ENCODE peak calls at places on chromosomes 7 and 10, in six cellular contexts. One of them, this sample, is unnamed.

GRCh38 chr10:111392159-111392558 is 315.3 kb downstream of the ADRA2A start:
- DNase-seq in neural progenitor cell: no peak
- DNase-seq in GM13977: no peak
- DNase-seq in ascending aorta: no peak
- DNase-seq in GM12865: no peak
- DNase-seq in AG09309: peak
- DNase-seq in this sample: no peak

GRCh38 chr10:132002004-132002403 is 20.3 kb upstream of the BNIP3 start:
- DNase-seq in neural progenitor cell: no peak
- DNase-seq in GM13977: no peak
- DNase-seq in ascending aorta: no peak
- DNase-seq in GM12865: no peak
- DNase-seq in AG09309: no peak
- DNase-seq in this sample: no peak

GRCh38 chr10:73899401-73899780 is 11.5 kb upstream of the PLAU start:
- DNase-seq in neural progenitor cell: no peak
- DNase-seq in GM13977: no peak
- DNase-seq in ascending aorta: no peak
- DNase-seq in GM12865: no peak
- DNase-seq in AG09309: peak
- DNase-seq in this sample: no peak

GRCh38 chr7:102193806-102194205 is 92.9 kb upstream of the SH2B2 start:
- DNase-seq in neural progenitor cell: no peak
- DNase-seq in GM13977: no peak
- DNase-seq in ascending aorta: no peak
- DNase-seq in GM12865: no peak
- DNase-seq in AG09309: no peak
- DNase-seq in this sample: no peak

GRCh38 chr7:14233026-14233897 is 243.8 kb upstream of the ETV1 start:
- DNase-seq in neural progenitor cell: no peak
- DNase-seq in GM13977: no peak
- DNase-seq in ascending aorta: no peak
- DNase-seq in GM12865: no peak
- DNase-seq in AG09309: no peak
- DNase-seq in this sample: no peak

GRCh38 chr7:85286449-85286848 is 99.6 kb upstream of the SEMA3D start:
- DNase-seq in neural progenitor cell: peak
- DNase-seq in GM13977: no peak
- DNase-seq in ascending aorta: no peak
- DNase-seq in GM12865: no peak
- DNase-seq in AG09309: no peak
- DNase-seq in this sample: no peak

GRCh38 chr7:151867912-151868804 is 8.8 kb downstream of the PRKAG2 start:
- DNase-seq in neural progenitor cell: no peak
- DNase-seq in GM13977: no peak
- DNase-seq in ascending aorta: no peak
- DNase-seq in GM12865: no peak
- DNase-seq in AG09309: no peak
- DNase-seq in this sample: no peak

GRCh38 chr10:49115796-49116508 is 630 bp upstream of the VSTM4 start:
- DNase-seq in neural progenitor cell: no peak
- DNase-seq in GM13977: no peak
- DNase-seq in ascending aorta: no peak
- DNase-seq in GM12865: no peak
- DNase-seq in AG09309: no peak
- DNase-seq in this sample: peak

GRCh38 chr10:81177651-81178244 is 640.0 kb downstream of the SH2D4B start:
- DNase-seq in neural progenitor cell: no peak
- DNase-seq in GM13977: no peak
- DNase-seq in ascending aorta: no peak
- DNase-seq in GM12865: peak
- DNase-seq in AG09309: no peak
- DNase-seq in this sample: no peak

GRCh38 chr7:102115181-102115580 is 171.5 kb upstream of the SH2B2 start:
- DNase-seq in neural progenitor cell: no peak
- DNase-seq in GM13977: no peak
- DNase-seq in ascending aorta: no peak
- DNase-seq in GM12865: no peak
- DNase-seq in AG09309: no peak
- DNase-seq in this sample: no peak

GRCh38 chr10:120950103-120950561 is 99.0 kb downstream of the WDR11 start:
- DNase-seq in neural progenitor cell: peak
- DNase-seq in GM13977: no peak
- DNase-seq in ascending aorta: no peak
- DNase-seq in GM12865: no peak
- DNase-seq in AG09309: no peak
- DNase-seq in this sample: no peak

GRCh38 chr10:72808001-72808400 is 85.5 kb upstream of the OIT3 start:
- DNase-seq in neural progenitor cell: no peak
- DNase-seq in GM13977: no peak
- DNase-seq in ascending aorta: no peak
- DNase-seq in GM12865: no peak
- DNase-seq in AG09309: no peak
- DNase-seq in this sample: no peak

GRCh38 chr10:127740596-127740995 is 3.6 kb downstream of the FOXI2 start:
- DNase-seq in neural progenitor cell: no peak
- DNase-seq in GM13977: no peak
- DNase-seq in ascending aorta: no peak
- DNase-seq in GM12865: no peak
- DNase-seq in AG09309: no peak
- DNase-seq in this sample: no peak

GRCh38 chr10:43117031-43117776 is 21.0 kb upstream of the CSGALNACT2 start:
- DNase-seq in neural progenitor cell: no peak
- DNase-seq in GM13977: no peak
- DNase-seq in ascending aorta: no peak
- DNase-seq in GM12865: no peak
- DNase-seq in AG09309: no peak
- DNase-seq in this sample: no peak

GRCh38 chr7:159091480-159092475 is 52.9 kb downstream of the VIPR2 start:
- DNase-seq in neural progenitor cell: no peak
- DNase-seq in GM13977: no peak
- DNase-seq in ascending aorta: peak
- DNase-seq in GM12865: no peak
- DNase-seq in AG09309: no peak
- DNase-seq in this sample: no peak

GRCh38 chr10:121690152-121690551 is 91.9 kb upstream of the FGFR2 start:
- DNase-seq in neural progenitor cell: no peak
- DNase-seq in GM13977: no peak
- DNase-seq in ascending aorta: no peak
- DNase-seq in GM12865: no peak
- DNase-seq in AG09309: no peak
- DNase-seq in this sample: no peak

GRCh38 chr7:37942934-37943610 is 22.6 kb downstream of the EPDR1 start:
- DNase-seq in neural progenitor cell: peak
- DNase-seq in GM13977: no peak
- DNase-seq in ascending aorta: peak
- DNase-seq in GM12865: peak
- DNase-seq in AG09309: no peak
- DNase-seq in this sample: no peak

GRCh38 chr10:77456414-77456813 is 181.2 kb downstream of the KCNMA1 start:
- DNase-seq in neural progenitor cell: no peak
- DNase-seq in GM13977: no peak
- DNase-seq in ascending aorta: no peak
- DNase-seq in GM12865: no peak
- DNase-seq in AG09309: no peak
- DNase-seq in this sample: no peak

GRCh38 chr7:32092346-32092745 is 22.1 kb upstream of the PDE1C start:
- DNase-seq in neural progenitor cell: no peak
- DNase-seq in GM13977: no peak
- DNase-seq in ascending aorta: no peak
- DNase-seq in GM12865: no peak
- DNase-seq in AG09309: no peak
- DNase-seq in this sample: no peak

GRCh38 chr7:94561841-94562514 is 52.4 kb downstream of the CASD1 start:
- DNase-seq in neural progenitor cell: no peak
- DNase-seq in GM13977: no peak
- DNase-seq in ascending aorta: no peak
- DNase-seq in GM12865: no peak
- DNase-seq in AG09309: no peak
- DNase-seq in this sample: no peak

GRCh38 chr10:3803884-3804741 is 19.1 kb upstream of the KLF6 start:
- DNase-seq in neural progenitor cell: no peak
- DNase-seq in GM13977: no peak
- DNase-seq in ascending aorta: no peak
- DNase-seq in GM12865: no peak
- DNase-seq in AG09309: no peak
- DNase-seq in this sample: peak

GRCh38 chr10:33735463-33735862 is 401.0 kb upstream of the NRP1 start:
- DNase-seq in neural progenitor cell: no peak
- DNase-seq in GM13977: no peak
- DNase-seq in ascending aorta: no peak
- DNase-seq in GM12865: peak
- DNase-seq in AG09309: no peak
- DNase-seq in this sample: no peak

GRCh38 chr10:46515402-46516192 is 40.9 kb downstream of the GPRIN2 start:
- DNase-seq in neural progenitor cell: no peak
- DNase-seq in GM13977: no peak
- DNase-seq in ascending aorta: no peak
- DNase-seq in GM12865: no peak
- DNase-seq in AG09309: no peak
- DNase-seq in this sample: no peak

GRCh38 chr7:2863461-2864066 is 19.5 kb upstream of the GNA12 start:
- DNase-seq in neural progenitor cell: no peak
- DNase-seq in GM13977: peak
- DNase-seq in ascending aorta: peak
- DNase-seq in GM12865: peak
- DNase-seq in AG09309: peak
- DNase-seq in this sample: peak

DNA sequence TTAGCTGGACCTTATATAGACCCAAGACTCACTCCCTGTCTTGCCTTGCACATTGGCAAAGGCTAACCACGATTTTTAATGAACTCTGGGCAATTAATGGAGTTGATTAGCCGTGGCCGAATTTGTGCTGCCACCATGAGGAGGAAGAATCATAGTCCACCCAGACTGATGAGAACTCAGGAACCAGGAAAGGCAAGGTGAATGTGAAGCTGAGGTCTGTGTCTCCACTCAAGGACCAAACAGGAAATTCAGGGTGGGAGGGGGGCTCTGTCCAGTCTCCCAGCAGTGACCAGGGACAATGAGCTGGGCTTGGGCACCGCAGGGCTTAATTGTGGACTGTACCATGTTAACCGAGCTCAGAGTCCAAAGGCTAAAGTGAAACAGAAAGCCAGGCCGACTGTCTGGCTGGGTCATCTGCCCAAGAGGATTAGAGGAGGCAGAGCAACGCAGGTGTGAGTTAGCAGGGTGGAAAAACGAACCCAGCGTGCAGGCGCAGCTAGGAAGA is 127.0 kb upstream of the JCAD start:
- DNase-seq in neural progenitor cell: peak
- DNase-seq in GM13977: no peak
- DNase-seq in ascending aorta: no peak
- DNase-seq in GM12865: peak
- DNase-seq in AG09309: no peak
- DNase-seq in this sample: no peak
- TF ChIP-seq CTCF in neural progenitor cell: no peak
- TF ChIP-seq CTCF in GM13977: no peak
- TF ChIP-seq CTCF in ascending aorta: peak
- TF ChIP-seq CTCF in GM12865: no peak
- TF ChIP-seq CTCF in AG09309: peak
- TF ChIP-seq CTCF in this sample: no peak

GRCh38 chr10:86936661-86937501 is 20.5 kb downstream of the MMRN2 start:
- DNase-seq in neural progenitor cell: no peak
- DNase-seq in GM13977: no peak
- DNase-seq in ascending aorta: peak
- DNase-seq in GM12865: no peak
- DNase-seq in AG09309: no peak
- DNase-seq in this sample: no peak
- TF ChIP-seq CTCF in neural progenitor cell: no peak
- TF ChIP-seq CTCF in GM13977: peak
- TF ChIP-seq CTCF in ascending aorta: no peak
- TF ChIP-seq CTCF in GM12865: no peak
- TF ChIP-seq CTCF in AG09309: no peak
- TF ChIP-seq CTCF in this sample: no peak

GRCh38 chr10:30027057-30028005 is 32.1 kb downstream of the JCAD start:
- DNase-seq in neural progenitor cell: no peak
- DNase-seq in GM13977: peak
- DNase-seq in ascending aorta: no peak
- DNase-seq in GM12865: peak
- DNase-seq in AG09309: no peak
- DNase-seq in this sample: peak
- TF ChIP-seq CTCF in neural progenitor cell: no peak
- TF ChIP-seq CTCF in GM13977: no peak
- TF ChIP-seq CTCF in ascending aorta: no peak
- TF ChIP-seq CTCF in GM12865: peak
- TF ChIP-seq CTCF in AG09309: no peak
- TF ChIP-seq CTCF in this sample: peak

GRCh38 chr7:46685051-46685450 is 764.0 kb upstream of the IGFBP3 start:
- DNase-seq in neural progenitor cell: no peak
- DNase-seq in GM13977: no peak
- DNase-seq in ascending aorta: no peak
- DNase-seq in GM12865: peak
- DNase-seq in AG09309: no peak
- DNase-seq in this sample: no peak
- TF ChIP-seq CTCF in neural progenitor cell: peak
- TF ChIP-seq CTCF in GM13977: no peak
- TF ChIP-seq CTCF in ascending aorta: no peak
- TF ChIP-seq CTCF in GM12865: peak
- TF ChIP-seq CTCF in AG09309: no peak
- TF ChIP-seq CTCF in this sample: no peak